ENCODE peak calls at places on chromosomes 13 and 19, in ten cellular contexts. One of them, this sample, is unnamed.

GRCh38 chr13:78762825-78763224 is 103.9 kb upstream of the OBI1 start:
- DNase-seq in WTC11: no peak
- DNase-seq in cardiac muscle cell: no peak
- DNase-seq in HEK293T: no peak
- DNase-seq in fibroblast of the conjunctiva: no peak
- DNase-seq in activated gamma-delta T cell treated with Interleukin-2 at 50 U/mL for 16 hours: no peak
- DNase-seq in heart right ventricle: no peak
- DNase-seq in tibial nerve: no peak
- DNase-seq in left ventricle myocardium superior: no peak
- DNase-seq in HT-29: no peak
- DNase-seq in this sample: no peak

GRCh38 chr13:30762643-30763042 is 27.3 kb downstream of the ALOX5AP start:
- DNase-seq in WTC11: no peak
- DNase-seq in cardiac muscle cell: peak
- DNase-seq in HEK293T: no peak
- DNase-seq in fibroblast of the conjunctiva: no peak
- DNase-seq in activated gamma-delta T cell treated with Interleukin-2 at 50 U/mL for 16 hours: no peak
- DNase-seq in heart right ventricle: no peak
- DNase-seq in tibial nerve: no peak
- DNase-seq in left ventricle myocardium superior: no peak
- DNase-seq in HT-29: no peak
- DNase-seq in this sample: no peak

GRCh38 chr13:50701469-50701868 is 142.0 kb downstream of the DLEU7 start:
- DNase-seq in WTC11: no peak
- DNase-seq in cardiac muscle cell: no peak
- DNase-seq in HEK293T: no peak
- DNase-seq in fibroblast of the conjunctiva: no peak
- DNase-seq in activated gamma-delta T cell treated with Interleukin-2 at 50 U/mL for 16 hours: no peak
- DNase-seq in heart right ventricle: no peak
- DNase-seq in tibial nerve: no peak
- DNase-seq in left ventricle myocardium superior: no peak
- DNase-seq in HT-29: no peak
- DNase-seq in this sample: no peak

GRCh38 chr13:23567792-23568480 is 2.3 kb upstream of the TNFRSF19 start:
- DNase-seq in WTC11: no peak
- DNase-seq in cardiac muscle cell: peak
- DNase-seq in HEK293T: no peak
- DNase-seq in fibroblast of the conjunctiva: no peak
- DNase-seq in activated gamma-delta T cell treated with Interleukin-2 at 50 U/mL for 16 hours: no peak
- DNase-seq in heart right ventricle: no peak
- DNase-seq in tibial nerve: no peak
- DNase-seq in left ventricle myocardium superior: no peak
- DNase-seq in HT-29: peak
- DNase-seq in this sample: no peak

GRCh38 chr19:38145627-38146026 is 78.4 kb downstream of the DPF1 start:
- DNase-seq in WTC11: no peak
- DNase-seq in cardiac muscle cell: peak
- DNase-seq in HEK293T: no peak
- DNase-seq in fibroblast of the conjunctiva: peak
- DNase-seq in activated gamma-delta T cell treated with Interleukin-2 at 50 U/mL for 16 hours: no peak
- DNase-seq in heart right ventricle: no peak
- DNase-seq in tibial nerve: peak
- DNase-seq in left ventricle myocardium superior: no peak
- DNase-seq in HT-29: no peak
- DNase-seq in this sample: no peak

GRCh38 chr13:96948127-96948526 is 46.1 kb downstream of the OXGR1 start:
- DNase-seq in WTC11: no peak
- DNase-seq in cardiac muscle cell: no peak
- DNase-seq in HEK293T: no peak
- DNase-seq in fibroblast of the conjunctiva: no peak
- DNase-seq in activated gamma-delta T cell treated with Interleukin-2 at 50 U/mL for 16 hours: no peak
- DNase-seq in heart right ventricle: no peak
- DNase-seq in tibial nerve: no peak
- DNase-seq in left ventricle myocardium superior: no peak
- DNase-seq in HT-29: no peak
- DNase-seq in this sample: no peak

GRCh38 chr13:53201454-53202225 is 173.0 kb downstream of the OLFM4 start:
- DNase-seq in WTC11: peak
- DNase-seq in cardiac muscle cell: peak
- DNase-seq in HEK293T: no peak
- DNase-seq in fibroblast of the conjunctiva: no peak
- DNase-seq in activated gamma-delta T cell treated with Interleukin-2 at 50 U/mL for 16 hours: no peak
- DNase-seq in heart right ventricle: no peak
- DNase-seq in tibial nerve: no peak
- DNase-seq in left ventricle myocardium superior: peak
- DNase-seq in HT-29: no peak
- DNase-seq in this sample: no peak

GRCh38 chr13:85693889-85694511 is 105.2 kb downstream of the SLITRK6 start:
- DNase-seq in WTC11: no peak
- DNase-seq in cardiac muscle cell: peak
- DNase-seq in HEK293T: peak
- DNase-seq in fibroblast of the conjunctiva: no peak
- DNase-seq in activated gamma-delta T cell treated with Interleukin-2 at 50 U/mL for 16 hours: no peak
- DNase-seq in heart right ventricle: no peak
- DNase-seq in tibial nerve: no peak
- DNase-seq in left ventricle myocardium superior: no peak
- DNase-seq in HT-29: peak
- DNase-seq in this sample: no peak

GRCh38 chr19:41995959-41996797 is 2.1 kb upstream of the ATP1A3 start:
- DNase-seq in WTC11: peak
- DNase-seq in cardiac muscle cell: no peak
- DNase-seq in HEK293T: peak
- DNase-seq in fibroblast of the conjunctiva: no peak
- DNase-seq in activated gamma-delta T cell treated with Interleukin-2 at 50 U/mL for 16 hours: no peak
- DNase-seq in heart right ventricle: no peak
- DNase-seq in tibial nerve: no peak
- DNase-seq in left ventricle myocardium superior: peak
- DNase-seq in HT-29: no peak
- DNase-seq in this sample: no peak

GRCh38 chr13:50892162-50892944 is 17.2 kb upstream of the RNASEH2B start:
- DNase-seq in WTC11: no peak
- DNase-seq in cardiac muscle cell: no peak
- DNase-seq in HEK293T: no peak
- DNase-seq in fibroblast of the conjunctiva: no peak
- DNase-seq in activated gamma-delta T cell treated with Interleukin-2 at 50 U/mL for 16 hours: peak
- DNase-seq in heart right ventricle: no peak
- DNase-seq in tibial nerve: no peak
- DNase-seq in left ventricle myocardium superior: no peak
- DNase-seq in HT-29: no peak
- DNase-seq in this sample: peak

GRCh38 chr19:4711211-4711610 is 12.4 kb downstream of the DPP9 start:
- DNase-seq in WTC11: no peak
- DNase-seq in cardiac muscle cell: no peak
- DNase-seq in HEK293T: no peak
- DNase-seq in fibroblast of the conjunctiva: no peak
- DNase-seq in activated gamma-delta T cell treated with Interleukin-2 at 50 U/mL for 16 hours: no peak
- DNase-seq in heart right ventricle: no peak
- DNase-seq in tibial nerve: no peak
- DNase-seq in left ventricle myocardium superior: no peak
- DNase-seq in HT-29: no peak
- DNase-seq in this sample: no peak

GRCh38 chr13:67123165-67123564 is 107.0 kb downstream of the PCDH9 start:
- DNase-seq in WTC11: no peak
- DNase-seq in cardiac muscle cell: no peak
- DNase-seq in HEK293T: no peak
- DNase-seq in fibroblast of the conjunctiva: no peak
- DNase-seq in activated gamma-delta T cell treated with Interleukin-2 at 50 U/mL for 16 hours: no peak
- DNase-seq in heart right ventricle: no peak
- DNase-seq in tibial nerve: no peak
- DNase-seq in left ventricle myocardium superior: no peak
- DNase-seq in HT-29: peak
- DNase-seq in this sample: no peak

GRCh38 chr19:662962-663681 is at the start of gene RNF126:
- DNase-seq in WTC11: peak
- DNase-seq in cardiac muscle cell: peak
- DNase-seq in HEK293T: peak
- DNase-seq in fibroblast of the conjunctiva: peak
- DNase-seq in activated gamma-delta T cell treated with Interleukin-2 at 50 U/mL for 16 hours: peak
- DNase-seq in heart right ventricle: peak
- DNase-seq in tibial nerve: peak
- DNase-seq in left ventricle myocardium superior: peak
- DNase-seq in HT-29: peak
- DNase-seq in this sample: peak

GRCh38 chr13:43963726-43964125 is 84.0 kb downstream of the LACC1 start:
- DNase-seq in WTC11: no peak
- DNase-seq in cardiac muscle cell: no peak
- DNase-seq in HEK293T: peak
- DNase-seq in fibroblast of the conjunctiva: no peak
- DNase-seq in activated gamma-delta T cell treated with Interleukin-2 at 50 U/mL for 16 hours: no peak
- DNase-seq in heart right ventricle: no peak
- DNase-seq in tibial nerve: no peak
- DNase-seq in left ventricle myocardium superior: no peak
- DNase-seq in HT-29: peak
- DNase-seq in this sample: no peak

GRCh38 chr13:44117351-44117750 is 237.6 kb downstream of the LACC1 start:
- DNase-seq in WTC11: no peak
- DNase-seq in cardiac muscle cell: peak
- DNase-seq in HEK293T: no peak
- DNase-seq in fibroblast of the conjunctiva: no peak
- DNase-seq in activated gamma-delta T cell treated with Interleukin-2 at 50 U/mL for 16 hours: no peak
- DNase-seq in heart right ventricle: no peak
- DNase-seq in tibial nerve: no peak
- DNase-seq in left ventricle myocardium superior: no peak
- DNase-seq in HT-29: no peak
- DNase-seq in this sample: no peak

GRCh38 chr19:13765395-13766094 is 1.2 kb downstream of the MRI1 start:
- DNase-seq in WTC11: no peak
- DNase-seq in cardiac muscle cell: no peak
- DNase-seq in HEK293T: peak
- DNase-seq in fibroblast of the conjunctiva: no peak
- DNase-seq in activated gamma-delta T cell treated with Interleukin-2 at 50 U/mL for 16 hours: no peak
- DNase-seq in heart right ventricle: no peak
- DNase-seq in tibial nerve: no peak
- DNase-seq in left ventricle myocardium superior: no peak
- DNase-seq in HT-29: no peak
- DNase-seq in this sample: no peak

This sample was measured in CD8-positive, alpha-beta T cell.